ENCODE peak calls at places on chromosomes 13 and 19, in eight cellular contexts. One of them, this sample, is unnamed.
A peak's percentile ranks its signal among the peaks of the same experiment; 100 is the strongest.

GRCh38 chr13:24068472-24068871 is 92.0 kb upstream of the SPATA13 start:
- DNase-seq in cardiac fibroblast: no peak
- DNase-seq in heart right ventricle: no peak
- DNase-seq in tibial nerve: no peak
- DNase-seq in kidney epithelial cell: no peak
- DNase-seq in psoas muscle: no peak
- DNase-seq in AG10803: no peak
- DNase-seq in fibroblast of lung: no peak
- DNase-seq in this sample: no peak

GRCh38 chr13:73059460-73060250 is 850 bp downstream of the KLF5 start:
- DNase-seq in cardiac fibroblast: peak; percentile 23
- DNase-seq in heart right ventricle: peak; percentile 30
- DNase-seq in tibial nerve: no peak
- DNase-seq in kidney epithelial cell: no peak
- DNase-seq in psoas muscle: peak; percentile 58
- DNase-seq in AG10803: peak; percentile 15
- DNase-seq in fibroblast of lung: peak; percentile 36
- DNase-seq in this sample: no peak

GRCh38 chr13:59801107-59801880 is 362.4 kb downstream of the DIAPH3 start:
- DNase-seq in cardiac fibroblast: no peak
- DNase-seq in heart right ventricle: no peak
- DNase-seq in tibial nerve: no peak
- DNase-seq in kidney epithelial cell: no peak
- DNase-seq in psoas muscle: no peak
- DNase-seq in AG10803: no peak
- DNase-seq in fibroblast of lung: no peak
- DNase-seq in this sample: no peak

GRCh38 chr19:55091955-55092354 is 16.3 kb downstream of the EPS8L1 start:
- DNase-seq in cardiac fibroblast: no peak
- DNase-seq in heart right ventricle: no peak
- DNase-seq in tibial nerve: no peak
- DNase-seq in kidney epithelial cell: no peak
- DNase-seq in psoas muscle: peak; percentile 13
- DNase-seq in AG10803: no peak
- DNase-seq in fibroblast of lung: no peak
- DNase-seq in this sample: no peak

GRCh38 chr13:54859827-54860226 is 1831.2 kb downstream of the OLFM4 start:
- DNase-seq in cardiac fibroblast: no peak
- DNase-seq in heart right ventricle: no peak
- DNase-seq in tibial nerve: no peak
- DNase-seq in kidney epithelial cell: no peak
- DNase-seq in psoas muscle: no peak
- DNase-seq in AG10803: no peak
- DNase-seq in fibroblast of lung: no peak
- DNase-seq in this sample: no peak

GRCh38 chr13:102972191-102972590 is 94.0 kb downstream of the SLC10A2 start:
- DNase-seq in cardiac fibroblast: no peak
- DNase-seq in heart right ventricle: no peak
- DNase-seq in tibial nerve: no peak
- DNase-seq in kidney epithelial cell: no peak
- DNase-seq in psoas muscle: no peak
- DNase-seq in AG10803: no peak
- DNase-seq in fibroblast of lung: no peak
- DNase-seq in this sample: no peak

GRCh38 chr13:104571161-104571889 is 1505.1 kb upstream of the SLC10A2 start:
- DNase-seq in cardiac fibroblast: peak; percentile 94
- DNase-seq in heart right ventricle: peak; percentile 78
- DNase-seq in tibial nerve: peak; percentile 46
- DNase-seq in kidney epithelial cell: peak; percentile 90
- DNase-seq in psoas muscle: peak; percentile 28
- DNase-seq in AG10803: peak; percentile 54
- DNase-seq in fibroblast of lung: peak; percentile 96
- DNase-seq in this sample: peak; percentile 70

GRCh38 chr19:1026189-1027019 is at the start of gene CNN2:
- DNase-seq in cardiac fibroblast: peak; percentile 79
- DNase-seq in heart right ventricle: peak; percentile 78
- DNase-seq in tibial nerve: peak; percentile 61
- DNase-seq in kidney epithelial cell: no peak
- DNase-seq in psoas muscle: peak; percentile 80
- DNase-seq in AG10803: peak; percentile 78
- DNase-seq in fibroblast of lung: peak; percentile 77
- DNase-seq in this sample: no peak

GRCh38 chr13:109123971-109124370 is 494.6 kb downstream of the MYO16 start:
- DNase-seq in cardiac fibroblast: no peak
- DNase-seq in heart right ventricle: no peak
- DNase-seq in tibial nerve: no peak
- DNase-seq in kidney epithelial cell: no peak
- DNase-seq in psoas muscle: no peak
- DNase-seq in AG10803: no peak
- DNase-seq in fibroblast of lung: no peak
- DNase-seq in this sample: no peak

GRCh38 chr19:10398819-10399218 is 4.5 kb downstream of the CDC37 start:
- DNase-seq in cardiac fibroblast: no peak
- DNase-seq in heart right ventricle: no peak
- DNase-seq in tibial nerve: no peak
- DNase-seq in kidney epithelial cell: no peak
- DNase-seq in psoas muscle: no peak
- DNase-seq in AG10803: no peak
- DNase-seq in fibroblast of lung: no peak
- DNase-seq in this sample: no peak

GRCh38 chr13:93425411-93425810 is 198.8 kb downstream of the GPC6 start:
- DNase-seq in cardiac fibroblast: no peak
- DNase-seq in heart right ventricle: no peak
- DNase-seq in tibial nerve: no peak
- DNase-seq in kidney epithelial cell: peak; percentile 5
- DNase-seq in psoas muscle: no peak
- DNase-seq in AG10803: peak; percentile 30
- DNase-seq in fibroblast of lung: no peak
- DNase-seq in this sample: no peak

GRCh38 chr19:3576696-3577443 is 4.1 kb downstream of the HMG20B start:
- DNase-seq in cardiac fibroblast: peak; percentile 64
- DNase-seq in heart right ventricle: peak; percentile 40
- DNase-seq in tibial nerve: no peak
- DNase-seq in kidney epithelial cell: no peak
- DNase-seq in psoas muscle: peak; percentile 66
- DNase-seq in AG10803: peak; percentile 70
- DNase-seq in fibroblast of lung: peak; percentile 71
- DNase-seq in this sample: no peak

GRCh38 chr19:16739546-16739945 is 19.9 kb downstream of the NWD1 start:
- DNase-seq in cardiac fibroblast: no peak
- DNase-seq in heart right ventricle: no peak
- DNase-seq in tibial nerve: no peak
- DNase-seq in kidney epithelial cell: no peak
- DNase-seq in psoas muscle: no peak
- DNase-seq in AG10803: no peak
- DNase-seq in fibroblast of lung: no peak
- DNase-seq in this sample: no peak

GRCh38 chr19:58033741-58034475 is at the start of gene ZSCAN1:
- DNase-seq in cardiac fibroblast: peak; percentile 73
- DNase-seq in heart right ventricle: peak; percentile 93
- DNase-seq in tibial nerve: peak; percentile 19
- DNase-seq in kidney epithelial cell: peak; percentile 5
- DNase-seq in psoas muscle: peak; percentile 77
- DNase-seq in AG10803: peak; percentile 58
- DNase-seq in fibroblast of lung: peak; percentile 79
- DNase-seq in this sample: no peak

GRCh38 chr13:105670179-105671015 is 865.1 kb downstream of the EFNB2 start:
- DNase-seq in cardiac fibroblast: no peak
- DNase-seq in heart right ventricle: no peak
- DNase-seq in tibial nerve: no peak
- DNase-seq in kidney epithelial cell: peak; percentile 61
- DNase-seq in psoas muscle: no peak
- DNase-seq in AG10803: no peak
- DNase-seq in fibroblast of lung: no peak
- DNase-seq in this sample: no peak

GRCh38 chr19:5943623-5944022 is 29.6 kb downstream of the CAPS start:
- DNase-seq in cardiac fibroblast: peak; percentile 61
- DNase-seq in heart right ventricle: no peak
- DNase-seq in tibial nerve: no peak
- DNase-seq in kidney epithelial cell: no peak
- DNase-seq in psoas muscle: no peak
- DNase-seq in AG10803: peak; percentile 47
- DNase-seq in fibroblast of lung: peak; percentile 52
- DNase-seq in this sample: no peak

GRCh38 chr19:41926861-41927809 is 1.1 kb downstream of the ERFL start:
- DNase-seq in cardiac fibroblast: no peak
- DNase-seq in heart right ventricle: no peak
- DNase-seq in tibial nerve: no peak
- DNase-seq in kidney epithelial cell: no peak
- DNase-seq in psoas muscle: no peak
- DNase-seq in AG10803: no peak
- DNase-seq in fibroblast of lung: no peak
- DNase-seq in this sample: no peak

GRCh38 chr19:41927810-41928192 is 448 bp downstream of the ERFL start:
- DNase-seq in cardiac fibroblast: no peak
- DNase-seq in heart right ventricle: no peak
- DNase-seq in tibial nerve: no peak
- DNase-seq in kidney epithelial cell: no peak
- DNase-seq in psoas muscle: no peak
- DNase-seq in AG10803: no peak
- DNase-seq in fibroblast of lung: no peak
- DNase-seq in this sample: no peak

GRCh38 chr19:41928754-41929535 is 696 bp upstream of the ERFL start:
- DNase-seq in cardiac fibroblast: no peak
- DNase-seq in heart right ventricle: no peak
- DNase-seq in tibial nerve: no peak
- DNase-seq in kidney epithelial cell: no peak
- DNase-seq in psoas muscle: no peak
- DNase-seq in AG10803: no peak
- DNase-seq in fibroblast of lung: no peak
- DNase-seq in this sample: no peak

GRCh38 chr19:41929536-41930071 is 1.4 kb upstream of the ERFL start:
- DNase-seq in cardiac fibroblast: no peak
- DNase-seq in heart right ventricle: no peak
- DNase-seq in tibial nerve: no peak
- DNase-seq in kidney epithelial cell: no peak
- DNase-seq in psoas muscle: no peak
- DNase-seq in AG10803: no peak
- DNase-seq in fibroblast of lung: no peak
- DNase-seq in this sample: no peak

DNA sequence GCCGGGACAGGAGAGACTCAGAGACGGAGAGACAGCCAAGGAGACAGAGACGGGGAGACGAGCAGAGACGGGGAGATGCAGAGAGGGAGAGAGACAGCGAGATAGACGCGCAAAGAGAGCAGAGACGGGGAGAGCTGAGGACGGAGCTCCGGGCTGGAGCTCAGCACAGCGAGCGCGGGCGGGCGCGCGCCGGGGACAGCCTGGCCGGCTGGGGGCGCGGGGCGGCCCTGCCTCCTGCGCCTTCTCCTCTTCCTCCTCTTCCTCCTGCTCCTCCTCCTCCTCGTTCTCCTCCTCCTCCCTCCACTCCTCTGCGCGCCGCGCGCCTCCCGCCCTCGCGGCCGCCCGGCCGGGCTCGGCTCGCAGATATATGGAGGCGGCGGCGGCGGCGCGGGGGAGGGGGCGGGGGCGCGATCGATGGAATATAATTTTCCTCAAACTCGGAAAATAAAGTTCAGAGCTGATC is at the start of gene ERFL:
- DNase-seq in cardiac fibroblast: no peak
- DNase-seq in heart right ventricle: no peak
- DNase-seq in tibial nerve: no peak
- DNase-seq in kidney epithelial cell: no peak
- DNase-seq in psoas muscle: no peak
- DNase-seq in AG10803: no peak
- DNase-seq in fibroblast of lung: no peak
- DNase-seq in this sample: no peak
- TF ChIP-seq CTCF in cardiac fibroblast: no peak
- TF ChIP-seq CTCF in heart right ventricle: no peak
- TF ChIP-seq CTCF in tibial nerve: no peak
- TF ChIP-seq CTCF in kidney epithelial cell: no peak
- TF ChIP-seq CTCF in psoas muscle: no peak
- TF ChIP-seq CTCF in AG10803: no peak
- TF ChIP-seq CTCF in fibroblast of lung: no peak
- TF ChIP-seq CTCF in this sample: no peak

GRCh38 chr13:110390572-110390971 is 83.5 kb downstream of the COL4A2 start:
- DNase-seq in cardiac fibroblast: peak; percentile 97
- DNase-seq in heart right ventricle: no peak
- DNase-seq in tibial nerve: no peak
- DNase-seq in kidney epithelial cell: no peak
- DNase-seq in psoas muscle: no peak
- DNase-seq in AG10803: peak; percentile 84
- DNase-seq in fibroblast of lung: peak; percentile 96
- DNase-seq in this sample: no peak
- H3K4me3 ChIP-seq in cardiac fibroblast: no peak overlapping the region
- H3K4me3 ChIP-seq in heart right ventricle: no peak overlapping the region
- H3K4me3 ChIP-seq in tibial nerve: no peak overlapping the region
- H3K4me3 ChIP-seq in kidney epithelial cell: no peak overlapping the region
- H3K4me3 ChIP-seq in psoas muscle: no peak overlapping the region
- H3K4me3 ChIP-seq in AG10803: no peak overlapping the region
- H3K4me3 ChIP-seq in fibroblast of lung: no peak overlapping the region
- H3K4me3 ChIP-seq in this sample: no peak overlapping the region

GRCh38 chr13:29761815-29762214 is 88.6 kb downstream of the UBL3 start:
- DNase-seq in cardiac fibroblast: no peak
- DNase-seq in heart right ventricle: no peak
- DNase-seq in tibial nerve: no peak
- DNase-seq in kidney epithelial cell: no peak
- DNase-seq in psoas muscle: no peak
- DNase-seq in AG10803: no peak
- DNase-seq in fibroblast of lung: no peak
- DNase-seq in this sample: no peak
- TF ChIP-seq CTCF in cardiac fibroblast: no peak
- TF ChIP-seq CTCF in heart right ventricle: no peak
- TF ChIP-seq CTCF in tibial nerve: no peak
- TF ChIP-seq CTCF in kidney epithelial cell: no peak
- TF ChIP-seq CTCF in psoas muscle: no peak
- TF ChIP-seq CTCF in AG10803: no peak
- TF ChIP-seq CTCF in fibroblast of lung: no peak
- TF ChIP-seq CTCF in this sample: no peak

GRCh38 chr13:106917673-106918652 is 350.0 kb upstream of the ARGLU1 start:
- DNase-seq in cardiac fibroblast: peak; percentile 76
- DNase-seq in heart right ventricle: peak; percentile 77
- DNase-seq in tibial nerve: peak; percentile 61
- DNase-seq in kidney epithelial cell: no peak
- DNase-seq in psoas muscle: peak; percentile 65
- DNase-seq in AG10803: peak; percentile 75
- DNase-seq in fibroblast of lung: peak; percentile 62
- DNase-seq in this sample: peak; percentile 19

GRCh38 chr13:106919093-106919492 is 351.2 kb upstream of the ARGLU1 start:
- DNase-seq in cardiac fibroblast: peak; percentile 7
- DNase-seq in heart right ventricle: no peak
- DNase-seq in tibial nerve: no peak
- DNase-seq in kidney epithelial cell: no peak
- DNase-seq in psoas muscle: no peak
- DNase-seq in AG10803: no peak
- DNase-seq in fibroblast of lung: no peak
- DNase-seq in this sample: no peak

GRCh38 chr13:106916329-106916728 is 348.4 kb upstream of the ARGLU1 start:
- DNase-seq in cardiac fibroblast: peak; percentile 17
- DNase-seq in heart right ventricle: no peak
- DNase-seq in tibial nerve: no peak
- DNase-seq in kidney epithelial cell: no peak
- DNase-seq in psoas muscle: no peak
- DNase-seq in AG10803: peak; percentile 70
- DNase-seq in fibroblast of lung: no peak
- DNase-seq in this sample: no peak

GRCh38 chr13:106915146-106915545 is 347.2 kb upstream of the ARGLU1 start:
- DNase-seq in cardiac fibroblast: no peak
- DNase-seq in heart right ventricle: no peak
- DNase-seq in tibial nerve: no peak
- DNase-seq in kidney epithelial cell: no peak
- DNase-seq in psoas muscle: no peak
- DNase-seq in AG10803: no peak
- DNase-seq in fibroblast of lung: no peak
- DNase-seq in this sample: no peak

GRCh38 chr13:106917024-106917491 is 349.1 kb upstream of the ARGLU1 start:
- DNase-seq in cardiac fibroblast: peak; percentile 9
- DNase-seq in heart right ventricle: peak; percentile 51
- DNase-seq in tibial nerve: no peak
- DNase-seq in kidney epithelial cell: no peak
- DNase-seq in psoas muscle: peak; percentile 14
- DNase-seq in AG10803: peak; percentile 5
- DNase-seq in fibroblast of lung: no peak
- DNase-seq in this sample: no peak
- H3K4me3 ChIP-seq in cardiac fibroblast: peak overlapping the region; percentile 63
- H3K4me3 ChIP-seq in heart right ventricle: peak overlapping the region; percentile 62
- H3K4me3 ChIP-seq in tibial nerve: peak overlapping the region; percentile 61
- H3K4me3 ChIP-seq in kidney epithelial cell: peak overlapping the region; percentile 48
- H3K4me3 ChIP-seq in psoas muscle: peak overlapping the region; percentile 67
- H3K4me3 ChIP-seq in AG10803: peak overlapping the region; percentile 77
- H3K4me3 ChIP-seq in fibroblast of lung: no peak overlapping the region
- H3K4me3 ChIP-seq in this sample: no peak overlapping the region